ENCODE peak calls at places on chromosomes 5 and 9, in eight cellular contexts. G, K, A, B, D, W, E and C are unnamed samples.

GRCh38 chr5:140246378-140247122 is 56.4 kb downstream of the PFDN1 start:
- DNase-seq in D (no peak), G (no peak), E (peak), B (peak), A (no peak), K (no peak), W (no peak), C (no peak)

GRCh38 chr5:112228672-112229071 is 190.4 kb downstream of the EPB41L4A start:
- DNase-seq in W (peak), D (no peak), E (peak), G (no peak), K (no peak), A (no peak), B (peak), C (no peak)

GRCh38 chr9:101907466-101907865 is 169.0 kb upstream of the GRIN3A start:
- DNase-seq in D (no peak), G (no peak), K (no peak), A (no peak), B (no peak), W (no peak), E (no peak), C (no peak)

GRCh38 chr5:59346987-59347386 is 546.5 kb downstream of the PDE4D start:
- DNase-seq in W (no peak), B (no peak), A (no peak), D (no peak), K (no peak), E (no peak), G (no peak), C (no peak)

GRCh38 chr9:88583901-88584596 is 49.1 kb downstream of the NXNL2 start:
- DNase-seq in B (no peak), D (no peak), E (no peak), K (no peak), A (no peak), W (no peak), G (no peak), C (no peak)

GRCh38 chr5:171774418-171774817 is 11.2 kb upstream of the SMIM23 start:
- DNase-seq in G (no peak), D (no peak), E (no peak), B (no peak), W (no peak), A (no peak), K (no peak), C (no peak)

GRCh38 chr9:78325343-78325742 is 28.4 kb downstream of the PSAT1 start:
- DNase-seq in A (no peak), E (no peak), D (no peak), G (no peak), B (no peak), K (no peak), W (peak), C (no peak)

GRCh38 chr9:122374885-122375420 is 4.1 kb downstream of the PTGS1 start:
- DNase-seq in B (no peak), W (no peak), G (no peak), D (no peak), A (no peak), E (peak), K (no peak), C (no peak)

GRCh38 chr9:115117999-115118470 is at the start of gene TNC:
- DNase-seq in W (peak), A (no peak), B (no peak), D (no peak), E (peak), G (no peak), K (no peak), C (no peak)

GRCh38 chr5:142720561-142721275 is 34.8 kb upstream of the FGF1 start:
- DNase-seq in W (no peak), K (no peak), E (no peak), B (no peak), D (no peak), G (no peak), A (no peak), C (no peak)

GRCh38 chr5:149426931-149427330 is 47.8 kb upstream of the IL17B start:
- DNase-seq in G (no peak), D (no peak), B (no peak), K (no peak), W (no peak), A (no peak), E (no peak), C (no peak)

GRCh38 chr5:119355244-119355635 is 579 bp upstream of the TNFAIP8 start:
- DNase-seq in E (peak), K (no peak), W (peak), G (no peak), A (no peak), D (no peak), B (no peak), C (peak)

GRCh38 chr5:17794201-17794600 is 159.9 kb downstream of the TAF11L14 start:
- DNase-seq in W (no peak), D (no peak), A (no peak), B (no peak), E (no peak), G (no peak), K (no peak), C (no peak)